ENCODE peak calls at places on chromosomes 13 and 19, in five cellular contexts. M is H9, O is AG04450, D is uterus, T is GM23248. J is an unnamed sample.

GRCh38 chr13:41520016-41520698 is 62.8 kb downstream of the RGCC start:
- DNase-seq in M (no peak), O (no peak), D (no peak), T (peak), J (no peak)

GRCh38 chr19:3606690-3607289 is at the start of gene TBXA2R:
- DNase-seq in M (peak), O (no peak), D (peak), T (peak), J (no peak)

GRCh38 chr13:110882972-110883371 is 31.9 kb downstream of the ANKRD10 start:
- DNase-seq in M (no peak), O (no peak), D (no peak), T (peak), J (no peak)

GRCh38 chr19:52398091-52398461 is 427 bp downstream of the ZNF528 start:
- DNase-seq in M (no peak), O (no peak), D (no peak), T (peak), J (no peak)

GRCh38 chr19:45900661-45901431 is 1.6 kb downstream of the MYPOP start:
- DNase-seq in M (peak), O (no peak), D (no peak), T (no peak), J (no peak)

GRCh38 chr13:101449971-101450748 is 2.3 kb upstream of the ITGBL1 start:
- DNase-seq in M (no peak), O (peak), D (no peak), T (peak), J (no peak)

GRCh38 chr13:72820156-72820897 is 38.4 kb downstream of the PIBF1 start:
- DNase-seq in M (no peak), O (peak), D (no peak), T (peak), J (no peak)

GRCh38 chr19:53132231-53132991 is at the start of gene ZNF415:
- DNase-seq in M (peak), O (peak), D (peak), T (peak), J (peak)

GRCh38 chr19:13526552-13526951 is 20.3 kb upstream of the CACNA1A start:
- DNase-seq in M (peak), O (no peak), D (no peak), T (peak), J (no peak)

GRCh38 chr19:16051254-16052025 is 24.9 kb upstream of the TPM4 start:
- DNase-seq in M (peak), O (no peak), D (no peak), T (no peak), J (no peak)

GRCh38 chr19:56403261-56403660 is 871 bp upstream of the ZNF583 start:
- DNase-seq in M (no peak), O (peak), D (no peak), T (peak), J (no peak)

GRCh38 chr19:14107581-14108461 is 9.7 kb downstream of the PRKACA start:
- DNase-seq in M (no peak), O (no peak), D (no peak), T (peak), J (no peak)

GRCh38 chr19:15253513-15253912 is 21.3 kb upstream of the EPHX3 start:
- DNase-seq in M (no peak), O (no peak), D (peak), T (no peak), J (no peak)

GRCh38 chr13:40536443-40537113 is 129.9 kb downstream of the FOXO1 start:
- DNase-seq in M (no peak), O (no peak), D (no peak), T (no peak), J (no peak)

GRCh38 chr13:28353679-28354078 is 141.2 kb downstream of the FLT1 start:
- DNase-seq in M (no peak), O (no peak), D (no peak), T (no peak), J (no peak)

GRCh38 chr13:31946091-31946770 is 85.3 kb upstream of the FRY start:
- DNase-seq in M (no peak), O (no peak), D (no peak), T (peak), J (no peak)

GRCh38 chr19:22945560-22945959 is 57.4 kb downstream of the ZNF728 start:
- DNase-seq in M (no peak), O (no peak), D (no peak), T (peak), J (no peak)

DNA sequence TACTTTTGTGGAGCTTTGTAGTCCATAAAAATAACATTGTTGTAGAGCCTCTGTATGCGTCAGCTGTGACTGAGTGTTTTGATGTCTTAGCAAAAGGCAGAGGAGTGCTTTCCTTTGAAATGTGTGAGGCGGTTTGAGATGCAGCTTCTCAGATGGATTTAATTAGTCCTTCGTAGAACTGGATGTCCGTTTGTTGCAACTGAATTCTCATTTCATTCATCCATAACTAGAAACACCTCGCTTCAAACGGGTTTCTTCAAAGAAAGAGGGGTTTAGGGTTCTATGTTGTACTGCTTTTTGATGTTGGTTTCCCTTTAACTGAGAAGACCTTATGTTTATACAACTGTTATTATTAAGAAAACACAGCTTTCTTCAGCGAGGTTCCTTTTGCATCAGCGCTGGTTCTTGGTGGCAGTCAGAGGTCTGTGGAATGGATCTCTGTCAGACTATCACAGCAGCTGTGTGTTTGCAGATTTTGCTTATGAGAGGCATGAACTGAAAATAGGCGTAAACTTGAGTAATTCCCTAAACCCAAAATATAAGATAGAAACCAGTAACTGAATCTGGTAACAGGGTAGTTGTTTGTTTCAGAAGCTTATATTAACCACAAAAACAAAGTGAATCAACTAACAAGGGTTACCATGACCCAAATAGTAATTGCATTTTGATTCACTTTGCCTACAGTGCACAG is 194.4 kb downstream of the GGACT start:
- DNase-seq in M (no peak), O (peak), D (no peak), T (peak), J (no peak)
- H3K27ac ChIP-seq in M (no peak), O (peak), D (peak), T (peak), J (no peak)

DNA sequence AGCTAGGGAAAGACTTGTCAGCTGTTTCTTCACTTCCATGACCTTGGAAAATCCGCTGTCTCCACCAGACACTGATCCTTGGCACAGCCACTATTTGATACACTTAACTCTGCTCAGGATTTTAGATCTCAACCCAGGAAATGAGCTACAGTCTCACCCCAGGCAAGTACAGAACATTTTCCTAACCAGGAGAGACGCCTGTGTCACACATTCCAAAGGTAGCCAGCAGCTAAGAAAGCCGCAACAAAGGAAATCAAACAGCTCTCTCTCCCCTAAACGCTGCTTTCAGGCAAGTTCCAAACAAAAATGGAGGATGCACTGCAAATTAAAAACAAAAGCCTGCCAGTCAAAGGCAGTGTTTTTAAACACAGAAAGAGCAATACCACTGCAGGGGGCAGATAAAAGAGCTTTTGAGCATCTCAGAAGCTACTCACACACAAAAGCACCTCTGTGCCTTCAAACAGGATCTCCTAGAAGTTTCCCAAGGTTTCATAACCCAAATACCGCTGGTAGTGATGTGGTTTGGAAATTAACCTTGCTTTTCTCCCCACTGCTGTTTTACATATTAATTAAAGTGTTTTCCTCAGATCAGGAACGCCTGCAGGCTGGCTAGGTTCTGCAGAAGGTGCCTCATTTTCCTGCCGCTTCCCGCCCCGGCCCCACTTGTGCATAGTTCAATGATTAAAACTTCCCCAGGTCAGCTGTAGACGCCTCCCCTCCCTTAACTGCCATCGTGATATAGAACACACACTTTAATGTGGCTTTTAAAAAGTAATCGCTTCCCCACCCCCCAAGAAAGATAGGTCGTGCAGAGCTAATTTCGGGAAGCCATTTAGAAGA is 57.1 kb downstream of the IRS2 start:
- DNase-seq in M (no peak), O (no peak), D (no peak), T (peak), J (no peak)
- H3K27ac ChIP-seq in M (no peak), O (no peak), D (no peak), T (no peak), J (no peak)

GRCh38 chr13:49561064-49561410 is 24.3 kb downstream of the RCBTB1 start:
- DNase-seq in M (no peak), O (no peak), D (peak), T (no peak), J (no peak)
- H3K27ac ChIP-seq in M (no peak), O (no peak), D (no peak), T (no peak), J (no peak)

DNA sequence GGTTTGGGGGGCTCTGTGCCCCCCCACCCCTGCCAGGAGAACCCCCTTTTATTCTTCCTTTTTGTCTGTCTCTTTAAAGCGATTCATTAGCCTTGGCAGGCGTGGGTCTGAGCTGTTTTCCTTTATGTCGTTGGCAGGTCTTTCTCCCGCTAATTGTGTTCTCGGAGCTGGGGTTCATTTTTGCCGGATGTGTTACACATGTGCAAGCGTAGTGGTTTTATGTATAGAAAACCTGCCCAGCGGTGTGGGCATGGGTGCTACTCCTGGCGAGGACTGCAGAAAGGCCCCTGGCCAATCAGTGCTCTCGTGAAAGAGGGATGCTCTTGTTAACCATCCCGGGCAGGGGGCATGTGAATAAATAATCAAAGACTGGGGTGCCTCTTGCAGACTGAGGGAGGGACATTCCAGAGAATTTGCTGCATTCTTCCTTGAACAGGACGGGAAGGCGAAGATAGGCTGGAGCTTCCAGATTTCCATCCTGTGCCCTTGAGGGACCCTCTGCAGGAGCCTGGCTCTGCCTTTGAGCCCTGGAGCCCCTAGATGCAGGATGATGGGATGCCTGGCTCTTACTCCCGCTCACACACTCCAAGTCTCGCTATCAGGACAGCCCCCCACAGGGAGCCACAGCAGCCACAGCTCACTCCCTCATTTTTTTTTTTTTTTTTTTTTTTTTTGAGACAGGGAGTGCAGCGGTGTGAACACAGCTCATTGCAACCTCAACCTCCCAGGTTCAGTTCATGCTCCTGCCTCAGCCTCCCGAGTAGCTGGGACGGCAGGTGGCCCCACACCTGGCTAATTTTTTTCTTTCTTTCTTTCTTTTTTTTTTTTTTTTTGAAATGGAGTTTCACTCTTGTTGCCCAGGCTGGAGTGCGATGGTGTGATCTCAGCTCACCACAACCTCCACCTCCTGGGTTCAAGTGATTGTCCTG is 14.2 kb downstream of the CARM1 start:
- DNase-seq in M (peak), O (no peak), D (no peak), T (peak), J (no peak)
- H3K27ac ChIP-seq in M (no peak), O (peak), D (peak), T (peak), J (no peak)

GRCh38 chr13:114025432-114026127 is 51.7 kb upstream of the C13orf46 start:
- DNase-seq in M (no peak), O (peak), D (peak), T (no peak), J (no peak)

GRCh38 chr13:114027046-114027760 is 53.3 kb upstream of the C13orf46 start:
- DNase-seq in M (no peak), O (no peak), D (no peak), T (no peak), J (no peak)

GRCh38 chr13:114026128-114026880 is 52.4 kb upstream of the C13orf46 start:
- DNase-seq in M (no peak), O (no peak), D (no peak), T (no peak), J (no peak)

GRCh38 chr13:114029866-114030625 is 56.2 kb upstream of the C13orf46 start:
- DNase-seq in M (no peak), O (no peak), D (no peak), T (no peak), J (no peak)

GRCh38 chr13:114027826-114028225 is 54.0 kb upstream of the C13orf46 start:
- DNase-seq in M (no peak), O (no peak), D (no peak), T (no peak), J (no peak)
- H3K27ac ChIP-seq in M (no peak), O (no peak), D (no peak), T (no peak), J (no peak)

GRCh38 chr13:82058364-82058763 is 1717.4 kb upstream of the SPRY2 start:
- DNase-seq in M (no peak), O (no peak), D (no peak), T (no peak), J (no peak)
- H3K27ac ChIP-seq in M (no peak), O (no peak), D (no peak), T (no peak), J (no peak)

GRCh38 chr19:43638214-43638990 is 1.2 kb downstream of the CADM4 start:
- DNase-seq in M (no peak), O (no peak), D (no peak), T (no peak), J (no peak)
- H3K27ac ChIP-seq in M (no peak), O (no peak), D (no peak), T (no peak), J (peak)

GRCh38 chr19:953501-954271 is 27.9 kb downstream of the ARID3A start:
- DNase-seq in M (peak), O (no peak), D (no peak), T (no peak), J (no peak)

GRCh38 chr19:956747-957451 is 27.2 kb upstream of the WDR18 start:
- DNase-seq in M (peak), O (no peak), D (no peak), T (peak), J (no peak)

GRCh38 chr19:954672-955494 is 29.0 kb downstream of the ARID3A start:
- DNase-seq in M (no peak), O (no peak), D (no peak), T (no peak), J (no peak)

GRCh38 chr19:954272-954671 is 28.4 kb downstream of the ARID3A start:
- DNase-seq in M (no peak), O (no peak), D (no peak), T (no peak), J (no peak)

GRCh38 chr19:955803-956746 is 28.1 kb upstream of the WDR18 start:
- DNase-seq in M (peak), O (no peak), D (no peak), T (no peak), J (no peak)
- H3K27ac ChIP-seq in M (no peak), O (no peak), D (no peak), T (no peak), J (no peak)

J was measured in substantia nigra.